ENCODE peak calls at places on chromosomes 3 and 15, in five cellular contexts. L is transverse colon, U is esophagus squamous epithelium, B is BJ, X is cardiac fibroblast. T is an unnamed sample.

GRCh38 chr3:125958511-125959316 is 10.3 kb upstream of the ROPN1B start:
- DNase-seq in L (no peak), U (no peak), B (no peak), X (no peak), T (no peak)

GRCh38 chr15:74240002-74240568 is 4.0 kb downstream of the CCDC33 start:
- DNase-seq in L (peak; percentile 88), U (no peak), B (no peak), X (peak; percentile 86), T (peak; percentile 66)

GRCh38 chr3:4656646-4657318 is 163.6 kb downstream of the ITPR1 start:
- DNase-seq in L (no peak), U (no peak), B (no peak), X (no peak), T (no peak)

GRCh38 chr15:67761343-67761742 is 64.0 kb upstream of the SKOR1 start:
- DNase-seq in L (peak; percentile 9), U (no peak), B (no peak), X (no peak), T (no peak)

GRCh38 chr3:72665701-72666443 is 182.4 kb downstream of the SHQ1 start:
- DNase-seq in L (peak; percentile 58), U (no peak), B (no peak), X (peak; percentile 53), T (no peak)

GRCh38 chr15:67036775-67037555 is 28.4 kb upstream of the SMAD3 start:
- DNase-seq in L (no peak), U (no peak), B (no peak), X (no peak), T (no peak)

GRCh38 chr3:160981217-160981938 is 123.8 kb downstream of the B3GALNT1 start:
- DNase-seq in L (no peak), U (no peak), B (no peak), X (peak; percentile 69), T (no peak)

GRCh38 chr15:70127288-70127746 is 29.6 kb upstream of the TLE3 start:
- DNase-seq in L (peak; percentile 37), U (no peak), B (no peak), X (peak; percentile 44), T (no peak)

GRCh38 chr15:99181544-99181943 is 67.8 kb downstream of the TTC23 start:
- DNase-seq in L (no peak), U (no peak), B (no peak), X (peak; percentile 33), T (no peak)

GRCh38 chr3:11367116-11367781 is 95.1 kb downstream of the ATG7 start:
- DNase-seq in L (peak; percentile 25), U (no peak), B (no peak), X (peak; percentile 84), T (no peak)

GRCh38 chr15:78909791-78910228 is 35.0 kb downstream of the CTSH start:
- DNase-seq in L (no peak), U (no peak), B (no peak), X (peak; percentile 57), T (no peak)

GRCh38 chr3:129954509-129954908 is 20.0 kb upstream of the TRH start:
- DNase-seq in L (no peak), U (no peak), B (no peak), X (no peak), T (no peak)

GRCh38 chr3:98991393-98991792 is 89.9 kb upstream of the DCBLD2 start:
- DNase-seq in L (no peak), U (no peak), B (no peak), X (peak; percentile 45), T (no peak)

GRCh38 chr3:167406876-167407492 is 26.9 kb upstream of the ZBBX start:
- DNase-seq in L (peak; percentile 7), U (no peak), B (no peak), X (peak; percentile 45), T (no peak)

GRCh38 chr3:156751461-156752025 is 74.6 kb upstream of the LEKR1 start:
- DNase-seq in L (peak; percentile 8), U (no peak), B (peak; percentile 96), X (peak; percentile 82), T (peak; percentile 88)

GRCh38 chr3:120274739-120275167 is 10.3 kb downstream of the GPR156 start:
- DNase-seq in L (no peak), U (no peak), B (no peak), X (peak; percentile 10), T (no peak)

GRCh38 chr3:149037684-149038083 is 46.3 kb downstream of the GYG1 start:
- DNase-seq in L (no peak), U (no peak), B (no peak), X (no peak), T (no peak)

GRCh38 chr3:159185443-159186050 is 383.7 kb downstream of the MFSD1 start:
- DNase-seq in L (no peak), U (no peak), B (no peak), X (no peak), T (no peak)

GRCh38 chr15:91099616-91100560 is at the start of gene SV2B:
- DNase-seq in L (no peak), U (no peak), B (no peak), X (peak; percentile 22), T (no peak)

GRCh38 chr15:88331291-88331690 is 74.8 kb upstream of the NTRK3 start:
- DNase-seq in L (peak; percentile 14), U (no peak), B (no peak), X (peak; percentile 2), T (peak; percentile 5)

GRCh38 chr3:71681224-71681668 is 44.0 kb downstream of the EIF4E3 start:
- DNase-seq in L (peak; percentile 63), U (no peak), B (peak; percentile 26), X (peak; percentile 83), T (peak; percentile 66)

GRCh38 chr3:113234688-113235260 is 23.4 kb downstream of the BOC start:
- DNase-seq in L (no peak), U (no peak), B (no peak), X (peak; percentile 21), T (no peak)

GRCh38 chr3:70753572-70753971 is 441.1 kb upstream of the MDFIC2 start:
- DNase-seq in L (no peak), U (no peak), B (no peak), X (no peak), T (no peak)

GRCh38 chr15:69535101-69535638 is 82.6 kb downstream of the RPLP1 start:
- DNase-seq in L (no peak), U (no peak), B (no peak), X (peak; percentile 49), T (no peak)

GRCh38 chr3:123201223-123201556 is 553 bp upstream of the SEC22A start:
- DNase-seq in L (no peak), U (no peak), B (no peak), X (no peak), T (no peak)

GRCh38 chr3:191330309-191330712 is at the start of gene UTS2B:
- DNase-seq in L (no peak), U (no peak), B (no peak), X (peak; percentile 90), T (no peak)

GRCh38 chr3:42501321-42501680 is 1.1 kb upstream of the VIPR1 start:
- DNase-seq in L (peak; percentile 10), U (no peak), B (no peak), X (no peak), T (no peak)

GRCh38 chr15:101054116-101054515 is 135.0 kb downstream of the LRRK1 start:
- DNase-seq in L (no peak), U (no peak), B (no peak), X (no peak), T (no peak)

GRCh38 chr15:28885630-28886430 is at the start of gene APBA2:
- DNase-seq in L (no peak), U (no peak), B (no peak), X (peak; percentile 38), T (no peak)

GRCh38 chr3:55559651-55560423 is 72.7 kb upstream of the WNT5A start:
- DNase-seq in L (no peak), U (no peak), B (no peak), X (no peak), T (no peak)

DNA sequence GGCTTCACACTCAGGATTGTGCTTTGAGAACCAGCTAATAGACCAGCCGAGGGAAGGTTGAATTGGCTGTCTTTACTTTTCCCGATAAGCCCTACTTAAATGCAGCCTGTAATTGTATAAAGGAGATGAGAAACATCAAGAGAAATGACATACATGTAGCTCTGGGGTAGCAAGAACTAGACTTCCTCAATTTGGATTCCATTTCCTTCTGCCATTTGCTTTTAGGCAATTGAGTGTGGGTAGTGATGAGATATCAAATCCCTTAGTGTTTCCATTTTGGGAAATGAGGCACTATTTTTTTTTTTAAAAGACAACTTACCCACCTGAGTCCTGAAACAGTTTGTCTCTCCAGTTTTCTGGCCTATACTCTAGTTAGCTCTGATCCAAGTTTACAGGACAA is 2.2 kb downstream of the INAFM2 start:
- DNase-seq in L (no peak), U (no peak), B (no peak), X (no peak), T (no peak)
- H3K4me3 ChIP-seq in L (no peak overlapping the region), U (no peak overlapping the region), B (no peak overlapping the region), X (no peak overlapping the region), T (no peak overlapping the region)

GRCh38 chr15:45773149-45773548 is 138.3 kb downstream of the SQOR start:
- DNase-seq in L (no peak), U (no peak), B (no peak), X (peak; percentile 23), T (no peak)
- TF ChIP-seq CTCF in L (no peak), U (no peak), B (no peak), X (no peak), T (no peak)

GRCh38 chr3:95271330-95271729 is 1208.5 kb downstream of the NSUN3 start:
- DNase-seq in L (no peak), U (no peak), B (no peak), X (no peak), T (no peak)
- H3K4me3 ChIP-seq in L (no peak overlapping the region), U (no peak overlapping the region), B (no peak overlapping the region), X (no peak overlapping the region), T (no peak overlapping the region)

DNA sequence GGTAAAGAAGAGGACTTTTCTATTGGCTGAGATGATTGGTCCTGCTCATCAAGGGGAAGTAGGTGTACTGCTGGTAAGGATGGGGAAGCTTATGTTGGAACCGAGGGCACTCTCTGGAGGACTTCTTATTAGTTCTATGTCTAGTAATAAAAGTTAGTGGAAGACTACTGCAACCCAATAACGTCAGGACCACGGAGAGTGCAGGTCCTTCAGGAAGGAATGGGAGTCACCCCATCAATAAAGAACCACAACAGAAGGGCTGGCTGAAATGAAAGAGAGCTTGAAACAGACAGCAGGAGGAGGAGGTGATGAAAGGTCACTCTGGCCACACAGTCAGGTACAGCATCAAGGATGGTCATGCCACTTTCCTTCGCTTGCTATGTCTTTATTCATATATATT is 68.8 kb upstream of the PRR23E start:
- DNase-seq in L (no peak), U (no peak), B (no peak), X (peak; percentile 10), T (no peak)
- TF ChIP-seq CTCF in L (no peak), U (no peak), B (peak; percentile 15), X (no peak), T (no peak)

DNA sequence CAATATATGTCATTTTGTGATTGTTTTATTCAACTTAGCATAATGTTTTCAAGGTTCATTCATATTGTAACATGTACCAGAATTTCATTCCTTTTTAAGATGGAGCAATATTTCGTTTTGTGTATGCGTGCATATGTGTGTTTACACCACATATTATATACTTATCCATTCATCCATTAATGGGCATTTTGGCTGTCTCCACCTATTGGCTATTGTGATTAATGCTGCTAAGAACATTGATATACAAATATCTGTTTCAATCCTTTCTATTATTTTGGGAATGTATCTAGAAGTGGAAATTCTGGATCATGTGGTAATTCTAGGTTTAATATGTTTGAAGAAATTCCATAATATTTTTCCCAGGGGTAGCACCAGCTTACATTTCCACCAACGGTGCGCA is 403.9 kb upstream of the LMCD1 start:
- DNase-seq in L (no peak), U (no peak), B (no peak), X (no peak), T (no peak)
- H3K4me3 ChIP-seq in L (no peak overlapping the region), U (no peak overlapping the region), B (no peak overlapping the region), X (no peak overlapping the region), T (no peak overlapping the region)